ENCODE peak calls at places on chromosomes 6 and 20, in ten cellular contexts. J is transverse colon; O is CD8-positive, alpha-beta memory T cell; S is mammary epithelial cell; M is A549; V is fibroblast of lung; E is sigmoid colon; Q is heart left ventricle; W is uterus; Y is small intestine. R is an unnamed sample. For H3K9me3, the result is how much of the 10 kb centered on the place peaks cover.

GRCh38 chr20:57397693-57398108 is 6.5 kb downstream of the RBM38 start:
- DNase-seq in J (peak), O (peak), S (no peak), M (no peak), V (no peak), E (peak), Q (peak), W (no peak), Y (peak), R (no peak)

GRCh38 chr20:11719153-11719552 is 198.5 kb upstream of the BTBD3 start:
- DNase-seq in J (no peak), O (no peak), S (no peak), M (no peak), V (no peak), E (no peak), Q (no peak), W (no peak), Y (no peak), R (no peak)

GRCh38 chr20:3777726-3778629 is 3.3 kb downstream of the SPEF1 start:
- DNase-seq in J (peak), O (peak), S (peak), M (peak), V (peak), E (peak), Q (peak), W (peak), Y (peak), R (no peak)

GRCh38 chr6:74075323-74075722 is 379.3 kb downstream of the CD109 start:
- DNase-seq in J (no peak), O (no peak), S (peak), M (no peak), V (peak), E (peak), Q (peak), W (peak), Y (no peak), R (peak)

GRCh38 chr6:34630040-34630439 is 66.5 kb downstream of the ILRUN start:
- DNase-seq in J (no peak), O (no peak), S (peak), M (peak), V (peak), E (no peak), Q (no peak), W (no peak), Y (no peak), R (no peak)

GRCh38 chr20:63937596-63937995 is 18.6 kb downstream of the UCKL1 start:
- DNase-seq in J (no peak), O (no peak), S (no peak), M (no peak), V (no peak), E (no peak), Q (no peak), W (no peak), Y (no peak), R (no peak)

GRCh38 chr6:1424306-1424927 is 35.0 kb downstream of the FOXF2 start:
- DNase-seq in J (peak), O (no peak), S (peak), M (peak), V (peak), E (peak), Q (no peak), W (no peak), Y (peak), R (peak)

GRCh38 chr6:121405306-121405705 is 30.1 kb upstream of the GJA1 start:
- DNase-seq in J (no peak), O (no peak), S (no peak), M (no peak), V (no peak), E (no peak), Q (no peak), W (no peak), Y (no peak), R (no peak)

GRCh38 chr6:3282461-3283236 is 23.9 kb downstream of the PSMG4 start:
- DNase-seq in J (peak), O (no peak), S (no peak), M (no peak), V (no peak), E (peak), Q (no peak), W (peak), Y (no peak), R (no peak)

GRCh38 chr6:63527658-63528514 is 44.4 kb upstream of the LOC128125822 start:
- DNase-seq in J (peak), O (no peak), S (peak), M (peak), V (peak), E (peak), Q (peak), W (peak), Y (peak), R (no peak)

GRCh38 chr6:119138906-119139541 is 60.6 kb upstream of the FAM184A start:
- DNase-seq in J (no peak), O (no peak), S (no peak), M (no peak), V (no peak), E (no peak), Q (no peak), W (no peak), Y (no peak), R (no peak)

GRCh38 chr6:88238065-88238464 is 71.9 kb upstream of the CNR1 start:
- DNase-seq in J (peak), O (no peak), S (peak), M (peak), V (no peak), E (no peak), Q (no peak), W (no peak), Y (peak), R (peak)

DNA sequence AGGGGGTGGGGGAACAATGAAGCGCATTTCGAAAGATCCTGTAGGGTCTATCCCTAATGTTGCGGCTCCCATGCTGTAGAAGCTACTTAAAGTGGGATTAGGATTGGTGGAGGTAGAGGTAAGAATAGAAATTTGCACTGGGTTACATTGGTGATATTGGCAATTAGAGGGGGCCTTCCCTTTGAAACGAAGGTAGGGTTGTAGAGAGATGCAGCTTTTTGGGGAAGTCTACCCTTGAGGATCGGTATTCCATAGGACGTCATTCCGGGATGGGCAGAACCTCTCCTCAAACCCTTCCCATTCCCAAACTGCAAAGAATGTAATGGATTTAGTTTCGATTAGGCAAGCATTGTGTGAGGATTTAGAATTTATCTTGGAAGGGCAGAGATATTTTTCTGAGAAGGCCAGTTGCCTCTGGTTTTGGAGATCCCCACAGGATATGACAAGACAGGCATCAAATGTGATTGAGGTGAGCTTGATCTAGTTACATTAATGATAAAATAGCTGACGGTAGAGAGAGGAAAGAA is 5.4 kb upstream of the ZNFX1 start:
- DNase-seq in J (no peak), O (no peak), S (no peak), M (no peak), V (no peak), E (no peak), Q (no peak), W (no peak), Y (no peak), R (peak)
- H3K9me3 ChIP-seq in J (under half), O (half or more), S (under half), M (under half), V (under half), E (under half), Q (half or more), W (under half), Y (under half), R (under half)

GRCh38 chr6:19375613-19376012 is 461.6 kb upstream of the ID4 start:
- DNase-seq in J (no peak), O (no peak), S (no peak), M (no peak), V (no peak), E (no peak), Q (no peak), W (no peak), Y (no peak), R (no peak)

GRCh38 chr6:19382676-19383075 is 454.5 kb upstream of the ID4 start:
- DNase-seq in J (no peak), O (no peak), S (no peak), M (no peak), V (no peak), E (no peak), Q (no peak), W (no peak), Y (no peak), R (no peak)

GRCh38 chr6:19380287-19380686 is 456.9 kb upstream of the ID4 start:
- DNase-seq in J (no peak), O (no peak), S (peak), M (no peak), V (peak), E (no peak), Q (no peak), W (no peak), Y (no peak), R (no peak)

DNA sequence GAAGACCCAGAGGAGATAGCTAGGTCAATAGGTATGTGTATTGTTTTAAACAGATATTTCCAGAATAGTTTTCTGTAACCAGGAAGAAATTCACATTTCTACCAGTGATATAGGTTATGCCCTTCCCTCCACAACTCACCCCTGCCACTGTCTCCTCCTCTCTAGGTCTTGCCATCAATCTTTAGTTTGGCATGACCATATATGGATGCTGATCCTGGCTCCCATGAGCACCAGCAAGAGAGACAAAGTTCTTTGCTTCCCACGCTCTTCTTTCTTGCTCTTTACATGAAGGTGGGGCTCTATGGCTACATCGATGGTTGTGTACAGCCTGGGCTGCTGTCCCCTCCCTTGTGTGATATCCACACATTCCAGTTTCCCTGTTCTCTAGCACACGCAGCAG is 459.4 kb upstream of the ID4 start:
- DNase-seq in J (no peak), O (no peak), S (no peak), M (no peak), V (no peak), E (no peak), Q (no peak), W (no peak), Y (no peak), R (no peak)
- H3K9me3 ChIP-seq in J (under half), O (under half), S (under half), M (under half), V (under half), E (under half), Q (under half), W (under half), Y (under half), R (under half)

DNA sequence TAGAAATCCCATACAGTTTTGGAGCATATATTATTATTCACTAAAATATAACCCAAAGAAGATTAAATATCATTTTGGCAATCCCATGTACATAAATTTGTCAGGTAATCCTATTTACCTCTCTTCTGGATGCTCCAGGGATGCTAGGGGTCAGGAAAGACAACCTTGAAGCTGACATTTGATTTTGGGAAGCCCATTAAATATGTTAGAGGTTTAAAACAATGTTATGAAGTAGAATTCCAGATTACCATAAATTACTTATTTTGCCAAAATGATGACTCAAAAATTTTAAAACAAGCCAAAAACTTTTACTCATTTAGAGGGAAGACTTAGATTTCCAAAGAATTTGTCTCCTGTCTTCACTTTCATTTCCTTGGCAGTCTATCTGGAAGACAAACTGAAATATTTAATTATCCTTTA is 9.2 kb upstream of the IL22RA2 start:
- DNase-seq in J (no peak), O (no peak), S (no peak), M (no peak), V (no peak), E (no peak), Q (no peak), W (no peak), Y (no peak), R (no peak)
- H3K9me3 ChIP-seq in J (under half), O (under half), S (under half), M (under half), V (under half), E (under half), Q (half or more), W (under half), Y (under half), R (under half)

GRCh38 chr20:62103508-62104233 is 18.6 kb upstream of the LSM14B start:
- DNase-seq in J (no peak), O (no peak), S (no peak), M (no peak), V (no peak), E (no peak), Q (no peak), W (no peak), Y (no peak), R (no peak)

GRCh38 chr20:62104234-62104789 is 18.0 kb upstream of the LSM14B start:
- DNase-seq in J (no peak), O (no peak), S (no peak), M (no peak), V (no peak), E (no peak), Q (no peak), W (no peak), Y (no peak), R (no peak)

GRCh38 chr20:62101078-62101477 is 21.2 kb upstream of the LSM14B start:
- DNase-seq in J (no peak), O (no peak), S (no peak), M (no peak), V (no peak), E (no peak), Q (no peak), W (no peak), Y (no peak), R (no peak)

GRCh38 chr20:62104791-62105345 is 17.4 kb upstream of the LSM14B start:
- DNase-seq in J (peak), O (no peak), S (no peak), M (no peak), V (peak), E (no peak), Q (no peak), W (peak), Y (peak), R (no peak)

GRCh38 chr20:62105592-62105991 is 16.7 kb upstream of the LSM14B start:
- DNase-seq in J (no peak), O (no peak), S (no peak), M (no peak), V (no peak), E (no peak), Q (no peak), W (no peak), Y (no peak), R (no peak)
- H3K9me3 ChIP-seq in J (under half), O (under half), S (under half), M (half or more), V (under half), E (under half), Q (under half), W (under half), Y (under half), R (under half)

GRCh38 chr6:161215193-161215592 is 58.7 kb downstream of the AGPAT4 start:
- DNase-seq in J (no peak), O (no peak), S (peak), M (no peak), V (peak), E (no peak), Q (no peak), W (no peak), Y (no peak), R (no peak)
- H3K9me3 ChIP-seq in J (under half), O (under half), S (under half), M (under half), V (under half), E (under half), Q (under half), W (under half), Y (under half), R (under half)

DNA sequence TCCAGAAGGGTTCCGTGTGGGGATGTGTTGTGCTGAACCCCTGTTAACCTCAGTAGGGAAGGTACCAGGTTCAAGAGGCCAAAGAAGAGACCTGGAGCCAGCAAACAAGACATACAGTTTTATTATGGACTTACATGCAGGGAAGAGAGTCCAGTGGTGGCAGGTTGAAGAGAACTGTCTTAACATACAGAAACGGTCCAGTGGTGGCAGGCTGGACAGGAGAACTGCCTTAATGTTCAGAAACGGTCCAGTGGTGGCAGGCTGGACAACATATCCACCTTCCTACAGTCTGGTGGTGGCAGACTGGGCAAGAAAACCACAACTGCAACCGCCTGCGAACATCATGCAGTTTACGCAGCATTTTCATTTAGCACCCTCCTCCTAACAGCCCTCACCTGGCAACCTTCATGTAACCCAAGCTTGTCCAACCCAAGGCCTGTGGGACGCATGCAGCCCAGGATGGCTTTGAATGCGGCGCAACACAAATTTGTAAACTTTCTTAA is 75.9 kb downstream of the PHACTR3 start:
- DNase-seq in J (no peak), O (no peak), S (no peak), M (no peak), V (no peak), E (no peak), Q (no peak), W (no peak), Y (no peak), R (no peak)
- H3K9me3 ChIP-seq in J (under half), O (under half), S (under half), M (under half), V (under half), E (under half), Q (under half), W (under half), Y (under half), R (under half)

GRCh38 chr20:61986762-61987321 is 78.8 kb downstream of the TAF4 start:
- DNase-seq in J (no peak), O (no peak), S (no peak), M (no peak), V (no peak), E (no peak), Q (no peak), W (no peak), Y (no peak), R (no peak)
- H3K9me3 ChIP-seq in J (under half), O (under half), S (under half), M (under half), V (under half), E (under half), Q (under half), W (under half), Y (under half), R (under half)

GRCh38 chr6:137655291-137655690 is 161.1 kb upstream of the OLIG3 start:
- DNase-seq in J (no peak), O (no peak), S (no peak), M (no peak), V (no peak), E (no peak), Q (no peak), W (no peak), Y (no peak), R (no peak)

GRCh38 chr6:137654365-137654981 is 160.3 kb upstream of the OLIG3 start:
- DNase-seq in J (no peak), O (no peak), S (no peak), M (no peak), V (no peak), E (no peak), Q (no peak), W (no peak), Y (no peak), R (no peak)

GRCh38 chr6:137653698-137654059 is 159.5 kb upstream of the OLIG3 start:
- DNase-seq in J (no peak), O (no peak), S (no peak), M (no peak), V (no peak), E (no peak), Q (no peak), W (no peak), Y (no peak), R (no peak)

GRCh38 chr6:137651591-137652335 is 157.6 kb upstream of the OLIG3 start:
- DNase-seq in J (peak), O (no peak), S (no peak), M (no peak), V (no peak), E (no peak), Q (no peak), W (no peak), Y (peak), R (no peak)

DNA sequence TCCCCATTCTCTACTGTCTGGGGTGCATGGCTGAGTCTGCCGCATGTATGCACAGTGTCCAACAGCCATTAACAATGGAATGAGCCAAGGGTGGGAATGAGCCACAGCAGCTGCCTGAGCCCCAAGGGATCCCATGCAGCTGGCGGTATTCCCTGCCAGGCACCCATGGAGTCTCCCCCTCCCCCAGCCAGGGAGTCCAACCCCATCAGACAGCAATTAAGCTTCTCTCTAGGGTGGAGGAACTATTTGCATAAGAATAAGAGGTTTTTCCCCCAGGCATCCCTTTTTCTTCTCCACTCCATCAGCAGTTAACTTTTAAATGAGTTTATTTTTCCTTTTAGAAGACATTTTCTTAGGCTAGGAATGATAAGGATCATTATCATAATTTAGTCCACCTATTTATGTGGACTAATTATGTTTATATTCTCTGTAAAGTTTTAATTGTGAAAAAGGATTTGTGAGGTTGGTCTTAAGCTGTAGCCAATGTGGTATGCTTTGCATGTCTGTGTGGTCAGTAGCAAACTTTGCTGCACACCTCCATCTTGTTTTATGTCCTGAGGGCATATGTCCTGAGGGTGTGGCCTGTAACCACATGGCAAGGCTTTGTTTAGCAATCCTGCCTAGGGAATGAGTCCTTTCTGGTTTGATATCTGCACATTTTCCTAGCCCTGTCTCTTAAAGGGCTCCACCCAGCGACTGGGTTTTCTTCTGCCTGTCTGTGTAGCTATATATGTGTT is 158.9 kb upstream of the OLIG3 start:
- DNase-seq in J (no peak), O (no peak), S (peak), M (no peak), V (no peak), E (no peak), Q (no peak), W (no peak), Y (no peak), R (peak)
- H3K9me3 ChIP-seq in J (under half), O (under half), S (under half), M (under half), V (under half), E (under half), Q (under half), W (under half), Y (under half), R (under half)

DNA sequence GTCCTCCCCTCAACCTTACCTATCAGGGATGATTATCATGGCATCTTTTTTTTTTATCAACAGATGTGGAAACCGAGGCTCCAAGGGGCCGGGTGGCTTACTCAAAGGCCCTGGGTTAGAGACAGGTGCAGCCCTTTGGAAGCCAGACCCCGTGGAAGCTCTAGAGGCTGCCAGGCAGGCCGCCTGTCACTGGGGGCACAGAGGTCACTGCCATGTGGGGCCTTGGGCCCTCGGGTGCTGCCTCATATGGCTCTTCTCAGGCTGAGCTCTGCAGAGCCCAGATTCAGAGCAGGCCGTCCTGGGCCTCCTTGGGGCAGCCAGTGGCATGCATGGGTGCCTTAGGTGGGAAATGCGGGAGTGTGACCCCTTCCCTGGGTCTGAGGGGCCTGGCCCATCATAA is 136.3 kb downstream of the PHACTR3 start:
- DNase-seq in J (no peak), O (no peak), S (no peak), M (no peak), V (no peak), E (no peak), Q (no peak), W (no peak), Y (no peak), R (no peak)
- H3K9me3 ChIP-seq in J (under half), O (under half), S (under half), M (under half), V (under half), E (under half), Q (under half), W (under half), Y (under half), R (under half)

R was measured in HAP-1.